ENCODE peak calls at places on chromosomes 12 and 14, in six cellular contexts. R is MM.1S, J is left lung, L is IMR-90, E is thoracic aorta, C is transverse colon. O is an unnamed sample.

GRCh38 chr14:50601405-50601804 is 41.5 kb downstream of the ATL1 start:
- DNase-seq in C (no peak), R (no peak), L (no peak), E (no peak), J (no peak), O (no peak)

GRCh38 chr14:23186913-23187654 is 3.6 kb upstream of the SLC7A8 start:
- DNase-seq in L (peak), E (no peak), J (no peak), C (peak), R (peak), O (no peak)

GRCh38 chr14:104553166-104554087 is 26.1 kb upstream of the C14orf180 start:
- DNase-seq in J (peak), E (no peak), L (no peak), R (no peak), C (no peak), O (no peak)

GRCh38 chr14:76937181-76938091 is 91.1 kb downstream of the IRF2BPL start:
- DNase-seq in E (no peak), C (peak), J (no peak), R (no peak), L (peak), O (no peak)

GRCh38 chr14:92391746-92392145 is 68.8 kb downstream of the SLC24A4 start:
- DNase-seq in R (no peak), J (no peak), L (no peak), C (no peak), E (no peak), O (no peak)

GRCh38 chr12:88756153-88756552 is 175.9 kb upstream of the KITLG start:
- DNase-seq in E (no peak), R (no peak), L (no peak), C (no peak), J (no peak), O (no peak)

GRCh38 chr14:76760331-76761197 is 704 bp upstream of the VASH1 start:
- DNase-seq in J (no peak), L (no peak), E (no peak), R (no peak), C (no peak), O (no peak)

GRCh38 chr12:31887109-31887811 is 72.0 kb upstream of the RESF1 start:
- DNase-seq in E (no peak), C (no peak), L (no peak), J (no peak), R (peak), O (no peak)

GRCh38 chr12:32454075-32454474 is 54.7 kb downstream of the FGD4 start:
- DNase-seq in L (peak), C (no peak), E (no peak), J (no peak), R (no peak), O (no peak)

GRCh38 chr12:124646385-124647230 is 79.2 kb upstream of the NCOR2 start:
- DNase-seq in E (no peak), C (no peak), R (no peak), J (peak), L (no peak), O (no peak)

GRCh38 chr12:1094714-1095113 is 103.7 kb downstream of the ERC1 start:
- DNase-seq in C (no peak), L (no peak), J (no peak), R (no peak), E (no peak), O (no peak)

GRCh38 chr12:1091350-1091749 is 100.3 kb downstream of the ERC1 start:
- DNase-seq in E (no peak), J (no peak), L (no peak), C (no peak), R (no peak), O (no peak)

GRCh38 chr12:1099158-1099557 is 108.1 kb downstream of the ERC1 start:
- DNase-seq in R (peak), L (no peak), C (peak), J (no peak), E (no peak), O (no peak)

DNA sequence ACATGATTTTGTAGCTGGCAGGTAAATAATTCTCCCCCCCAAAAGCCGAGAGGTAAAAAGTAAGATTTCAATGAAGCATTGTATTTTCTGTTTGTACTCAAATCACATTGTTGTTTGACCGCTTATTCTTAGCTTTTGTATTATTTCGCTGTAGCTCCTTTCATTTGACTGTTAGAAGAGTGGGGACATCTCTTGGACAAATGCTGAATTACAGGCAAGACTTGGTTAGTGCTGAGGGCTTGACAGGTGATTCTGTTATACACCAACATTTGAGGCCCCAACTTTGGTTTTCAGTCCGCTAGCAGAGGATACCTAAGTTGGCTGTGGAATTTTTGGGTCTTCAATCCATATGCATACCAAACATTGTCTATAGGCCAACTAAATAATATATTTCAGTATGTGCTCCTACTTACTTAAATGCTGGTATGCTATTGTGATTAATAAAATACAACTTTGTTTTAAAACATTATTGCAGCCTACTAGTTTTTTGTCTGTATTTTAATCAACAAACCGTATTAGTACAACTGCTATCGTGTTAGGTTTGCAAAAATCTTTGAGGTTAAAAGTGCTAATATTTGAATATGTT is 102.2 kb downstream of the ERC1 start:
- DNase-seq in C (no peak), L (peak), R (peak), E (no peak), J (no peak), O (no peak)
- H3K27ac ChIP-seq in C (no peak), L (no peak), R (no peak), E (no peak), J (no peak), O (no peak)

GRCh38 chr12:131856366-131857097 is 28.3 kb downstream of the MMP17 start:
- DNase-seq in R (no peak), J (no peak), E (no peak), C (no peak), L (no peak), O (no peak)
- H3K27ac ChIP-seq in R (no peak), J (no peak), E (no peak), C (no peak), L (no peak), O (no peak)

DNA sequence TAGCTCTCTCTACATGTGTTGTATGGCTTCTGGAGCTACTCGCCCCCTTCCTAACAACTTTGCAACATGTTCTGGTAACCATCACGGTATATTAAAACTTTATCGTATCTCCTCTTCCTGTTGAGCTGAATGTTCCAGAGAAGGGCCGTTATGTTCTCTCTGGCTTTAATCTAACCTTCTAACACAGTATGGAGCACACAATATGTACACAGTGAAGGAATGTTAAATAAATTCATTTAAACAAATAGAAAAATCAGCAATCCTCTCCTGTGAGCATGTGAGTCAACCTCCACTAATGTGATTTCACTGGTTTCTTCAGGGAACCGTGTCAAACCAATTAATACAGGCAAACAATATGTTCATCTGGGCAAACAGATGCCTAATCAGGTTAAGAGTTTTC is 319.5 kb upstream of the OR4E1 start:
- DNase-seq in E (no peak), C (no peak), J (no peak), R (no peak), L (no peak), O (no peak)
- H3K27ac ChIP-seq in E (no peak), C (no peak), J (no peak), R (no peak), L (no peak), O (no peak)

GRCh38 chr12:113080692-113081091 is 24.2 kb downstream of the DTX1 start:
- DNase-seq in E (no peak), C (no peak), R (no peak), J (no peak), L (no peak), O (no peak)
- H3K27ac ChIP-seq in E (no peak), C (no peak), R (no peak), J (no peak), L (no peak), O (no peak)

GRCh38 chr12:66314278-66314677 is 12.0 kb downstream of the HELB start:
- DNase-seq in E (no peak), L (no peak), R (no peak), C (no peak), J (no peak), O (no peak)
- H3K27ac ChIP-seq in E (no peak), L (no peak), R (no peak), C (no peak), J (no peak), O (no peak)

GRCh38 chr12:68539615-68539952 is 71.1 kb upstream of the RAP1B start:
- DNase-seq in E (no peak), C (no peak), R (no peak), J (no peak), L (no peak), O (no peak)
- H3K27ac ChIP-seq in E (no peak), C (no peak), R (no peak), J (peak), L (no peak), O (no peak)

GRCh38 chr12:94618995-94619695 is 31.2 kb downstream of the TMCC3 start:
- DNase-seq in J (no peak), C (no peak), R (no peak), L (peak), E (no peak), O (peak)

GRCh38 chr12:94617101-94617500 is 33.3 kb downstream of the TMCC3 start:
- DNase-seq in C (no peak), R (no peak), J (no peak), L (no peak), E (no peak), O (no peak)

GRCh38 chr12:94615284-94616216 is 34.8 kb downstream of the TMCC3 start:
- DNase-seq in J (no peak), E (no peak), R (no peak), C (peak), L (peak), O (no peak)

GRCh38 chr12:94614288-94614721 is 36.1 kb downstream of the TMCC3 start:
- DNase-seq in E (no peak), J (no peak), R (no peak), L (no peak), C (no peak), O (no peak)

DNA sequence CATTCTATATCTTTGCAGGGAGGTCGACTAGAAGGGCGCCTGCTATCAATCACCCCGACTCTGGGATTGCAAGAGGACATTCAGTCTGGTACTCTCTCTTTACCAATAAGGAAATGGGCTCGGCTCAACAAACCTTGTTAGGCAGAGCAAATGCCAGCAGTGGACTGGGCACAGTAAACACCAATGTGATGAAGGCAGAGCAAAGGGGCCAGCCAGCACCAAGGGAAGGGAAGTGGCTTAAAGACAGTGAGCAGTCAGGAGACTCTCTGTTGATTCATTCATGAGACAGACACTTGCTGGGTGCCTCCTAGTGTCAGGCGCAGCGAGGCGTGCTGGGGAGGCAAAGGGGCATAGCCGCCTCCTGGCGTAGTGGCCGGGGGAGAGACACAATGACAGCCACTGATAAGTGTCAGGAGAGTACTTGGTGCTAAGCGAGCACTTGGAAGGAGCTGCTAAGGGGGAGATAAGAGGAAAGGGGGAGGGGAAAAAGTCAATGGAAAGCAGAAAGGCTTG is 34.1 kb downstream of the TMCC3 start:
- DNase-seq in C (peak), L (no peak), R (no peak), J (no peak), E (no peak), O (no peak)
- H3K27ac ChIP-seq in C (peak), L (no peak), R (no peak), J (peak), E (no peak), O (peak)

GRCh38 chr12:27965966-27966365 is 6.6 kb downstream of the PTHLH start:
- DNase-seq in C (no peak), R (no peak), J (no peak), L (peak), E (no peak), O (no peak)

GRCh38 chr12:27965411-27965810 is 7.1 kb downstream of the PTHLH start:
- DNase-seq in J (no peak), E (no peak), C (no peak), R (no peak), L (peak), O (no peak)

GRCh38 chr12:27960822-27961221 is 11.7 kb downstream of the PTHLH start:
- DNase-seq in R (no peak), L (no peak), E (no peak), J (no peak), C (no peak), O (no peak)

GRCh38 chr12:27966870-27967269 is 5.7 kb downstream of the PTHLH start:
- DNase-seq in C (no peak), E (no peak), R (no peak), J (no peak), L (peak), O (no peak)

GRCh38 chr12:27964123-27964522 is 8.4 kb downstream of the PTHLH start:
- DNase-seq in J (no peak), L (peak), E (no peak), R (no peak), C (no peak), O (no peak)
- H3K27ac ChIP-seq in J (no peak), L (no peak), E (no peak), R (no peak), C (no peak), O (peak)

DNA sequence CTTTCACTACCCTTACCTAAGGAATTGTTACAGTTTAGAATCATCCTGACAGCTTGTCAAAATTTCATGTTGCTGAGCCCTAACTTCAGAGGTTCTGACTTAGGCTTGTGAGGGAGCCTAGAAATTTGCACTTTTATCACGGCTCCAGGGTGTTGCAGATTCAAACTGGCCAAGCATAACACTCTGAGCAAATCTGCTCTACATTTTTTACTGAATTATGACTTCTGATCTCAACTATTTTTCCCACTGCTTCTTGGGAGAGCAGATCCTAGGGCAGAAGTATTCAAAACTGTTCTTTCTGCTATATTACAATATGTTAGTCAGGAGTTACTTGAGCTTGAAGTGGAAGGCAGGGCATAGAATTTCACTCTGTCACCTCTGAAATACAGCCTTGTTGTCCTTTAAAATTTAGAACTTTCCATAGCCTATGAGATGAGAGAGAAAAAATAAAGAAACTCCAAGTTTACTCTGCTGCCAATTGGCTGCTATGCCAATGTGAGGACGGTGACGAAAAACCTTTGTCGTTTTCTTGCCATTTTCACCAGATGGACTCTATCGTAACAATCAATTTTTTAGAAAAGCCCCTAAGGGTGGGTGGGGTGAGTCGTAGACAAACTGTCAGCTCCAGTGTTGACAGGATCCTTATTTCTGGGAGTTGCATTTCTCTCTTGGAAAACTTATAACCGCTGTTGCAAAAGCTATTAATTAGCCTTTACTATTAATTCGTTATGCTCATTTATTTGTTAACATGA is 16.4 kb upstream of the KERA start:
- DNase-seq in E (no peak), R (no peak), C (no peak), L (peak), J (no peak), O (no peak)
- H3K27ac ChIP-seq in E (no peak), R (no peak), C (no peak), L (no peak), J (no peak), O (no peak)

DNA sequence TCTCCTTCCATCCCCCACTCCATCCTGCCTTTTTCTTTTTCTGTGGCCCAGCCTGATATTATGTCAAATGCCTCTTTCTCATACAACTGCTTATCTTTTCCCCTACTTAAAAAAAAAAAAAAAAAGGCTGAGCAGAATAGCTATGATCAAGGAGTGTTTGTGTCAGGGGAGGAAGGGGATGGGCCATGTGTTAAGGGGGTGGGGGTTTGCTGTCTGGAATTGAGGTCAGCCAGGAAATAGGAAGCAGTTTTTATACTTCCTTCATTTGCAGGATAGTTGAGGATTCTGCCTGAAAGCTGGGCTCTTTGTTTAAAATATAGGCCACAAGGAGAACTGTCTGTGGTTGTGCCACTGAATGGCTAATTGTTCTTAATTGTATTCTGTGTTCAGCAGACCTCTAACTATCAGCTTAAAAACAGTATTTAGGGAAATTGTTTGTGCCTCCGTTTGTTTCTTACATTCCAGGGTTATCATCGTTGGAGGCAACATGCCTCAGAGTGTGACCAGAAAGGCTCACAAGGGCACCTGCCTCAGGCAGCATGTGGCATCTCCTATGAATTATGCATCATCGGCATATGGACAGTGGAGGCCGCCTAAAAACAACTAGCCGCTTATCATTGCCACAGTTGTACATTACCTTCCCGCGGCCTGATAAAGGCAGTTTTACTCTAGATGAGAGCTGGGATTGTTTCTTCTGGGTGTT is 95.9 kb downstream of the SRGAP1 start:
- DNase-seq in C (no peak), J (no peak), L (no peak), R (no peak), E (no peak), O (no peak)
- H3K27ac ChIP-seq in C (no peak), J (no peak), L (no peak), R (no peak), E (no peak), O (no peak)

O was measured in epithelial cell of prostate.